ENCODE peak calls at places on chromosomes 13 and 19, in four cellular contexts. One of them, this sample, is unnamed.

GRCh38 chr19:38395381-38396127 is 7.1 kb downstream of the SPRED3 start:
- DNase-seq in tibial nerve: no peak
- DNase-seq in GM23338: peak
- DNase-seq in activated CD4-positive, alpha-beta T cell treated with anti-CD3 and anti-CD28 coated beads for 1 hour: peak
- DNase-seq in this sample: no peak

GRCh38 chr19:30064021-30064699 is 122.1 kb downstream of the URI1 start:
- DNase-seq in tibial nerve: no peak
- DNase-seq in GM23338: no peak
- DNase-seq in activated CD4-positive, alpha-beta T cell treated with anti-CD3 and anti-CD28 coated beads for 1 hour: no peak
- DNase-seq in this sample: no peak

GRCh38 chr13:32581177-32581786 is 5.0 kb upstream of the PDS5B start:
- DNase-seq in tibial nerve: no peak
- DNase-seq in GM23338: peak
- DNase-seq in activated CD4-positive, alpha-beta T cell treated with anti-CD3 and anti-CD28 coated beads for 1 hour: no peak
- DNase-seq in this sample: peak

GRCh38 chr13:104869501-104869900 is 1666.0 kb downstream of the EFNB2 start:
- DNase-seq in tibial nerve: no peak
- DNase-seq in GM23338: no peak
- DNase-seq in activated CD4-positive, alpha-beta T cell treated with anti-CD3 and anti-CD28 coated beads for 1 hour: no peak
- DNase-seq in this sample: no peak

GRCh38 chr13:46124531-46124966 is 19.7 kb upstream of the CPB2 start:
- DNase-seq in tibial nerve: no peak
- DNase-seq in GM23338: no peak
- DNase-seq in activated CD4-positive, alpha-beta T cell treated with anti-CD3 and anti-CD28 coated beads for 1 hour: no peak
- DNase-seq in this sample: no peak

GRCh38 chr13:20716951-20717350 is 13.5 kb downstream of the IL17D start:
- DNase-seq in tibial nerve: no peak
- DNase-seq in GM23338: peak
- DNase-seq in activated CD4-positive, alpha-beta T cell treated with anti-CD3 and anti-CD28 coated beads for 1 hour: no peak
- DNase-seq in this sample: no peak

GRCh38 chr13:110713981-110714797 is 689 bp downstream of the ING1 start:
- DNase-seq in tibial nerve: peak
- DNase-seq in GM23338: peak
- DNase-seq in activated CD4-positive, alpha-beta T cell treated with anti-CD3 and anti-CD28 coated beads for 1 hour: peak
- DNase-seq in this sample: peak

GRCh38 chr13:75124415-75124814 is 357.6 kb downstream of the TBC1D4 start:
- DNase-seq in tibial nerve: no peak
- DNase-seq in GM23338: no peak
- DNase-seq in activated CD4-positive, alpha-beta T cell treated with anti-CD3 and anti-CD28 coated beads for 1 hour: no peak
- DNase-seq in this sample: no peak

GRCh38 chr13:76239031-76239680 is 603.0 kb downstream of the LMO7 start:
- DNase-seq in tibial nerve: no peak
- DNase-seq in GM23338: no peak
- DNase-seq in activated CD4-positive, alpha-beta T cell treated with anti-CD3 and anti-CD28 coated beads for 1 hour: no peak
- DNase-seq in this sample: no peak

GRCh38 chr13:98520674-98521449 is 56.0 kb downstream of the STK24 start:
- DNase-seq in tibial nerve: no peak
- DNase-seq in GM23338: no peak
- DNase-seq in activated CD4-positive, alpha-beta T cell treated with anti-CD3 and anti-CD28 coated beads for 1 hour: no peak
- DNase-seq in this sample: no peak

GRCh38 chr13:25778808-25779207 is 273.0 kb downstream of the SHISA2 start:
- DNase-seq in tibial nerve: no peak
- DNase-seq in GM23338: no peak
- DNase-seq in activated CD4-positive, alpha-beta T cell treated with anti-CD3 and anti-CD28 coated beads for 1 hour: no peak
- DNase-seq in this sample: no peak

GRCh38 chr13:39263033-39263432 is 224.8 kb downstream of the NHLRC3 start:
- DNase-seq in tibial nerve: peak
- DNase-seq in GM23338: peak
- DNase-seq in activated CD4-positive, alpha-beta T cell treated with anti-CD3 and anti-CD28 coated beads for 1 hour: no peak
- DNase-seq in this sample: peak

GRCh38 chr19:43300876-43301765 is 31.8 kb upstream of the PSG9 start:
- DNase-seq in tibial nerve: no peak
- DNase-seq in GM23338: no peak
- DNase-seq in activated CD4-positive, alpha-beta T cell treated with anti-CD3 and anti-CD28 coated beads for 1 hour: no peak
- DNase-seq in this sample: no peak

GRCh38 chr19:11125994-11126685 is 29.4 kb downstream of the SPC24 start:
- DNase-seq in tibial nerve: peak
- DNase-seq in GM23338: peak
- DNase-seq in activated CD4-positive, alpha-beta T cell treated with anti-CD3 and anti-CD28 coated beads for 1 hour: peak
- DNase-seq in this sample: peak

GRCh38 chr13:25372275-25373081 is 704 bp downstream of the ATP8A2 start:
- DNase-seq in tibial nerve: no peak
- DNase-seq in GM23338: peak
- DNase-seq in activated CD4-positive, alpha-beta T cell treated with anti-CD3 and anti-CD28 coated beads for 1 hour: no peak
- DNase-seq in this sample: no peak

GRCh38 chr19:35389192-35389861 is 18.5 kb downstream of the GPR42 start:
- DNase-seq in tibial nerve: no peak
- DNase-seq in GM23338: no peak
- DNase-seq in activated CD4-positive, alpha-beta T cell treated with anti-CD3 and anti-CD28 coated beads for 1 hour: no peak
- DNase-seq in this sample: no peak

GRCh38 chr19:45469835-45470146 is 2.0 kb downstream of the FOSB start:
- DNase-seq in tibial nerve: no peak
- DNase-seq in GM23338: peak
- DNase-seq in activated CD4-positive, alpha-beta T cell treated with anti-CD3 and anti-CD28 coated beads for 1 hour: no peak
- DNase-seq in this sample: no peak